ENCODE peak calls at places on chromosome 12, in nine cellular contexts. A, H, X, Q, J, P, E, K and S are unnamed samples.
A peak's percentile ranks its signal among the peaks of the same experiment; 100 is the strongest.

GRCh38 chr12:79063258-79063657 is 198.7 kb downstream of the SYT1 start:
- DNase-seq in A (no peak), H (no peak), X (no peak), Q (no peak), J (no peak), P (no peak), E (no peak), K (no peak), S (no peak)

GRCh38 chr12:48053122-48053521 is 48.8 kb upstream of the COL2A1 start:
- DNase-seq in A (no peak), H (no peak), X (no peak), Q (no peak), J (no peak), P (no peak), E (no peak), K (no peak), S (no peak)

GRCh38 chr12:65725376-65725775 is 98.9 kb upstream of the HMGA2 start:
- DNase-seq in A (no peak), H (no peak), X (no peak), Q (no peak), J (no peak), P (no peak), E (peak; percentile 54), K (no peak), S (no peak)

GRCh38 chr12:101582937-101583336 is 11.8 kb upstream of the MYBPC1 start:
- DNase-seq in A (no peak), H (no peak), X (no peak), Q (no peak), J (no peak), P (no peak), E (no peak), K (no peak), S (no peak)

GRCh38 chr12:95815635-95816212 is 25.2 kb upstream of the NTN4 start:
- DNase-seq in A (no peak), H (no peak), X (no peak), Q (no peak), J (no peak), P (no peak), E (peak; percentile 54), K (no peak), S (no peak)

GRCh38 chr12:30450872-30451271 is 244.8 kb downstream of the IPO8 start:
- DNase-seq in A (no peak), H (no peak), X (no peak), Q (no peak), J (no peak), P (no peak), E (no peak), K (no peak), S (no peak)

GRCh38 chr12:20367731-20368652 is at the start of gene PDE3A:
- DNase-seq in A (peak; percentile 69), H (peak; percentile 42), X (peak; percentile 76), Q (peak; percentile 38), J (peak; percentile 34), P (no peak), E (peak; percentile 39), K (peak; percentile 42), S (peak; percentile 81)

GRCh38 chr12:78229491-78230209 is 399.0 kb downstream of the NAV3 start:
- DNase-seq in A (no peak), H (no peak), X (peak; percentile 44), Q (peak; percentile 30), J (no peak), P (peak; percentile 21), E (peak; percentile 48), K (peak; percentile 17), S (no peak)

GRCh38 chr12:8950702-8951478 is 1.4 kb upstream of the M6PR start:
- DNase-seq in A (no peak), H (no peak), X (no peak), Q (no peak), J (no peak), P (no peak), E (no peak), K (no peak), S (no peak)

GRCh38 chr12:72570601-72571000 is 298.4 kb downstream of the TRHDE start:
- DNase-seq in A (no peak), H (peak; percentile 6), X (no peak), Q (no peak), J (no peak), P (no peak), E (no peak), K (no peak), S (no peak)

GRCh38 chr12:84950971-84951546 is 38.5 kb upstream of the SLC6A15 start:
- DNase-seq in A (no peak), H (no peak), X (no peak), Q (no peak), J (no peak), P (no peak), E (no peak), K (no peak), S (no peak)

GRCh38 chr12:114676142-114676741 is 7.7 kb downstream of the TBX3 start:
- DNase-seq in A (no peak), H (no peak), X (no peak), Q (peak; percentile 39), J (no peak), P (no peak), E (no peak), K (no peak), S (no peak)

GRCh38 chr12:93740721-93741120 is 63.5 kb downstream of the CRADD start:
- DNase-seq in A (no peak), H (no peak), X (no peak), Q (no peak), J (no peak), P (no peak), E (peak; percentile 47), K (no peak), S (no peak)

GRCh38 chr12:93678779-93679178 is 1.6 kb downstream of the CRADD start:
- DNase-seq in A (no peak), H (no peak), X (no peak), Q (no peak), J (no peak), P (no peak), E (no peak), K (no peak), S (no peak)

GRCh38 chr12:20415013-20415412 is 46.7 kb downstream of the PDE3A start:
- DNase-seq in A (no peak), H (no peak), X (no peak), Q (no peak), J (no peak), P (no peak), E (peak; percentile 9), K (no peak), S (no peak)

GRCh38 chr12:23361971-23362370 is 587.5 kb downstream of the SOX5 start:
- DNase-seq in A (no peak), H (no peak), X (no peak), Q (no peak), J (no peak), P (no peak), E (no peak), K (no peak), S (no peak)

GRCh38 chr12:843609-844008 is 91.2 kb downstream of the WNK1 start:
- DNase-seq in A (no peak), H (no peak), X (no peak), Q (no peak), J (no peak), P (no peak), E (no peak), K (no peak), S (no peak)

GRCh38 chr12:40727774-40728483 is 35.7 kb downstream of the CNTN1 start:
- DNase-seq in A (no peak), H (no peak), X (no peak), Q (no peak), J (no peak), P (no peak), E (no peak), K (no peak), S (no peak)

DNA sequence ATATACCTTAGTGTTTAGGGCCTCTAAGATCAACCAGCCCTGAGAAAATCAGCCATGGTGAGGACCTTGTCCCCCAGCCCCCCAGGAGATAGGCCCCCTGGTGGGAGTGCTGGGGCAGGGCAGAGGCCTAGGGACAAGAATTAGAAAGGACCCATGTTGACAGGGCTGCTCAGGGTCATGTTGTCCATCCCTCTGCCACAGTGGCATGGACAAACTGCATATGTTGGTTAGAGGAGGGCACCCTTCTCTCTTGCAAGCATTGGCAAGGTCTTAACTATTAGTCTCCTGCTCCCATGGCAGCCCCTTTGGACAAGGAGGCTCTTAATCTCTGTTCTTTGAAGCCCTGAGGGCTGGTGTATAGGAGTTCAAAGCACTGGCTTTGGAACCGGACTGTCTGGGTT is 755 bp upstream of the PTPN6 start:
- DNase-seq in A (no peak), H (no peak), X (no peak), Q (no peak), J (no peak), P (no peak), E (no peak), K (no peak), S (no peak)
- H3K4me3 ChIP-seq in A (peak overlapping the region; percentile 69), H (no peak overlapping the region), X (no peak overlapping the region), Q (no peak overlapping the region), J (no peak overlapping the region), P (peak overlapping the region; percentile 95), E (no peak overlapping the region), K (no peak overlapping the region), S (no peak overlapping the region)

GRCh38 chr12:91729543-91729942 is 416.1 kb downstream of the BTG1 start:
- DNase-seq in A (no peak), H (no peak), X (no peak), Q (no peak), J (no peak), P (no peak), E (no peak), K (no peak), S (no peak)

GRCh38 chr12:91732086-91732485 is 413.6 kb downstream of the BTG1 start:
- DNase-seq in A (no peak), H (no peak), X (no peak), Q (no peak), J (no peak), P (no peak), E (peak; percentile 55), K (no peak), S (no peak)
- TF ChIP-seq CTCF in A (no peak), H (no peak), X (no peak), Q (no peak), J (no peak), P (no peak), E (peak; percentile 2), K (no peak), S (no peak)

DNA sequence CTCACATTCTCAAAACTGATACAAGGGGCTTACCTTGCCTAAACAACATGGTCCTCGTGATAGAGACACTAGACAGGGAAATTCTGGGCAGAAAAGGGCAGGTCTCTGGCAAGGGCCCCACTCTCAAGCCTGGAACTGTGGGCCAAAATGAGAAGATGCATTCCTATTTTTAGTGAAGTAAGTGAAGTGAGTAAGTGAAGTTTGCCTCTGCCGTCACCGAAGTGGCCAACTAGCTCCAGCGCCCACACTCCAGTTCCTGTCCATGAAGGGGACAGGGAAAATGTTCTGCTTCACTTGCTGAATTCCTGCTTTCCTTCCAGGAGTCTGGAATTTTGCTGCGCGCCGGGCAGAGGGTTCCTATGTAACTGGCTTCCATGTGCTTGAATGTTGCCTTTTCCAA is 1035.6 kb upstream of the TMEM132C start:
- DNase-seq in A (no peak), H (no peak), X (no peak), Q (no peak), J (no peak), P (no peak), E (no peak), K (no peak), S (no peak)
- H3K4me3 ChIP-seq in A (no peak overlapping the region), H (no peak overlapping the region), X (no peak overlapping the region), Q (no peak overlapping the region), J (no peak overlapping the region), P (no peak overlapping the region), E (no peak overlapping the region), K (no peak overlapping the region), S (no peak overlapping the region)

DNA sequence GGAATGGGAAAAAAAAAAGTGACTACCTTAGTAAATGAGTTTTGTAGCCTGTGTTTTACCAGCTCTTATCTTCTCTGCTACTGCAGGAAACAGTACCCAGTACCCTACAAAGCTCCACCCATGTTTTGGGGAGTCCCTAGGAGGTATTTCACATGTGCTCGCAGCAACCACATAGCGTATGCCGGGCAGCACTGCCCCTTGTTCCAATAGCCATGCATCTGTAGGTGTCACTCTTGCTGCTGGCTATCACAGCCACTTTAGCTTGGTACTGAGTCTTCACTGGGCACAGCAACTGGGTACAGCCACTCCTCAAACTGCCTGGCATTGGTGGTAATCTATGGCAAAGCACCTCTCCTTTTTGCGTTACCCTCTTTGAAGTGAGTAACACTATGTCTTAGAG is 2.0 kb upstream of the MDM1 start:
- DNase-seq in A (no peak), H (no peak), X (peak; percentile 36), Q (no peak), J (no peak), P (peak; percentile 45), E (no peak), K (no peak), S (peak; percentile 31)
- TF ChIP-seq CTCF in A (no peak), H (no peak), X (no peak), Q (no peak), J (no peak), P (peak; percentile 22), E (no peak), K (no peak), S (no peak)